ENCODE peak calls at places on chromosomes 6 and 20, in six cellular contexts. One of them, this sample, is unnamed.
A peak's percentile ranks its signal among the peaks of the same experiment; 100 is the strongest.

GRCh38 chr20:52783769-52784168 is 188.4 kb upstream of the TSHZ2 start:
- DNase-seq in psoas muscle: no peak
- DNase-seq in RWPE2: no peak
- DNase-seq in fibroblast of mammary gland: peak; percentile 33
- DNase-seq in AG09309: no peak
- DNase-seq in dorsolateral prefrontal cortex: no peak
- DNase-seq in this sample: no peak

GRCh38 chr6:3965071-3965718 is 113.7 kb downstream of the FAM217A start:
- DNase-seq in fibroblast of mammary gland: peak; percentile 25
- DNase-seq in dorsolateral prefrontal cortex: no peak
- DNase-seq in AG09309: no peak
- DNase-seq in psoas muscle: no peak
- DNase-seq in RWPE2: no peak
- DNase-seq in this sample: no peak

GRCh38 chr20:46857061-46857831 is 37.4 kb upstream of the EYA2 start:
- DNase-seq in RWPE2: no peak
- DNase-seq in fibroblast of mammary gland: no peak
- DNase-seq in AG09309: no peak
- DNase-seq in psoas muscle: no peak
- DNase-seq in dorsolateral prefrontal cortex: no peak
- DNase-seq in this sample: no peak

GRCh38 chr20:14888172-14888571 is 550.8 kb upstream of the FLRT3 start:
- DNase-seq in fibroblast of mammary gland: no peak
- DNase-seq in dorsolateral prefrontal cortex: peak; percentile 38
- DNase-seq in AG09309: no peak
- DNase-seq in psoas muscle: no peak
- DNase-seq in RWPE2: no peak
- DNase-seq in this sample: no peak

GRCh38 chr6:128899651-128900050 is 16.7 kb downstream of the LAMA2 start:
- DNase-seq in psoas muscle: no peak
- DNase-seq in dorsolateral prefrontal cortex: no peak
- DNase-seq in RWPE2: no peak
- DNase-seq in fibroblast of mammary gland: peak; percentile 27
- DNase-seq in AG09309: no peak
- DNase-seq in this sample: no peak

GRCh38 chr6:152170313-152170701 is 362.8 kb downstream of the ESR1 start:
- DNase-seq in dorsolateral prefrontal cortex: no peak
- DNase-seq in RWPE2: no peak
- DNase-seq in fibroblast of mammary gland: no peak
- DNase-seq in AG09309: no peak
- DNase-seq in psoas muscle: no peak
- DNase-seq in this sample: no peak

GRCh38 chr6:75600694-75601265 is 900 bp upstream of the SENP6 start:
- DNase-seq in fibroblast of mammary gland: peak; percentile 28
- DNase-seq in AG09309: no peak
- DNase-seq in psoas muscle: no peak
- DNase-seq in RWPE2: no peak
- DNase-seq in dorsolateral prefrontal cortex: no peak
- DNase-seq in this sample: no peak

GRCh38 chr6:35213824-35214756 is at the start of gene SCUBE3:
- DNase-seq in fibroblast of mammary gland: peak; percentile 16
- DNase-seq in dorsolateral prefrontal cortex: no peak
- DNase-seq in RWPE2: no peak
- DNase-seq in AG09309: no peak
- DNase-seq in psoas muscle: peak; percentile 27
- DNase-seq in this sample: peak; percentile 63

GRCh38 chr6:37489697-37490336 is 9.9 kb downstream of the CCDC167 start:
- DNase-seq in RWPE2: no peak
- DNase-seq in AG09309: no peak
- DNase-seq in dorsolateral prefrontal cortex: no peak
- DNase-seq in psoas muscle: no peak
- DNase-seq in fibroblast of mammary gland: peak; percentile 3
- DNase-seq in this sample: no peak

GRCh38 chr20:59331721-59332329 is 31.4 kb downstream of the EDN3 start:
- DNase-seq in dorsolateral prefrontal cortex: no peak
- DNase-seq in psoas muscle: no peak
- DNase-seq in fibroblast of mammary gland: no peak
- DNase-seq in RWPE2: peak; percentile 69
- DNase-seq in AG09309: no peak
- DNase-seq in this sample: no peak

GRCh38 chr6:127058027-127058426 is 60.4 kb upstream of the RSPO3 start:
- DNase-seq in AG09309: no peak
- DNase-seq in RWPE2: no peak
- DNase-seq in fibroblast of mammary gland: peak; percentile 64
- DNase-seq in psoas muscle: no peak
- DNase-seq in dorsolateral prefrontal cortex: no peak
- DNase-seq in this sample: no peak

GRCh38 chr20:32528291-32528891 is 56.7 kb downstream of the NOL4L start:
- DNase-seq in psoas muscle: no peak
- DNase-seq in RWPE2: no peak
- DNase-seq in AG09309: no peak
- DNase-seq in fibroblast of mammary gland: no peak
- DNase-seq in dorsolateral prefrontal cortex: peak; percentile 56
- DNase-seq in this sample: no peak

DNA sequence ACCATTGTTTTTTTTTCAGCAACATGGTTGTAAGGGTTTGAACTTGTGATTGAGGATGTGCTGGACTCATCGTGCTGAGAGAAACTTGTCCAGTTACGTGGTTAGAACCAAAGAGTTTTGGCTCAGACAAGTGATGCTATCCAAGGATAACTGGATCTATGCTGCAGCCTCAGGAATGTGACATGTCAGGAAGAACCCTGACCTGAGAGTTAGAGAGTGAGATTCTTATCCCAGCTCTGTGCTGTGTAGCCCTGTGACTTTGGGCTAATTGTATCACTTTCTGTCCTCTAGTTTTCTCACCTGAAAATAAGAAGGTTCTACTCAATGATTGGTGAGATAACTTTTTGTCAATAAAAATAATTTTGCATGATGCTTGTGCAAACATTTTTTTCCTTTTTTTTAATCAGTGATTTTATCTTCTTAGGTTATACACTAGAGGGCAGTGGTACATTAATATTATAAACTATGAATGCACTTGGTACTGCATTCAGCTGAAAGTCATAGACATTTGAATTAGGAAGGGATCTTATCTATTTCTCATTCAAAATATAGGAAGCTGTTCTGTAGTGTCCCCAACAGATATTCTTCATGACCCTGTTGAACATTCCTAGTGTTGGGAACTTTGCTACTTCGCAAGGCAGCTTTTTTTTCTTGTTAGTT is 141.1 kb downstream of the RNF144B start:
- DNase-seq in AG09309: no peak
- DNase-seq in fibroblast of mammary gland: peak; percentile 24
- DNase-seq in dorsolateral prefrontal cortex: no peak
- DNase-seq in psoas muscle: no peak
- DNase-seq in RWPE2: no peak
- DNase-seq in this sample: no peak
- TF ChIP-seq CTCF in AG09309: peak; percentile 14
- TF ChIP-seq CTCF in fibroblast of mammary gland: peak; percentile 27
- TF ChIP-seq CTCF in dorsolateral prefrontal cortex: peak; percentile 32
- TF ChIP-seq CTCF in psoas muscle: peak; percentile 32
- TF ChIP-seq CTCF in RWPE2: peak; percentile 54
- TF ChIP-seq CTCF in this sample: peak; percentile 69

GRCh38 chr6:130364224-130364780 is 1.5 kb upstream of the TMEM200A start:
- DNase-seq in AG09309: no peak
- DNase-seq in psoas muscle: no peak
- DNase-seq in RWPE2: no peak
- DNase-seq in fibroblast of mammary gland: no peak
- DNase-seq in dorsolateral prefrontal cortex: no peak
- DNase-seq in this sample: no peak

GRCh38 chr6:130365166-130366010 is 429 bp upstream of the TMEM200A start:
- DNase-seq in fibroblast of mammary gland: peak; percentile 63
- DNase-seq in psoas muscle: peak; percentile 53
- DNase-seq in RWPE2: peak; percentile 59
- DNase-seq in AG09309: no peak
- DNase-seq in dorsolateral prefrontal cortex: no peak
- DNase-seq in this sample: peak; percentile 83

GRCh38 chr6:130369821-130370220 is 4.0 kb downstream of the TMEM200A start:
- DNase-seq in dorsolateral prefrontal cortex: no peak
- DNase-seq in psoas muscle: no peak
- DNase-seq in RWPE2: no peak
- DNase-seq in fibroblast of mammary gland: no peak
- DNase-seq in AG09309: no peak
- DNase-seq in this sample: no peak

GRCh38 chr6:130367767-130368166 is 1.9 kb downstream of the TMEM200A start:
- DNase-seq in AG09309: no peak
- DNase-seq in dorsolateral prefrontal cortex: no peak
- DNase-seq in psoas muscle: no peak
- DNase-seq in RWPE2: no peak
- DNase-seq in fibroblast of mammary gland: no peak
- DNase-seq in this sample: no peak

DNA sequence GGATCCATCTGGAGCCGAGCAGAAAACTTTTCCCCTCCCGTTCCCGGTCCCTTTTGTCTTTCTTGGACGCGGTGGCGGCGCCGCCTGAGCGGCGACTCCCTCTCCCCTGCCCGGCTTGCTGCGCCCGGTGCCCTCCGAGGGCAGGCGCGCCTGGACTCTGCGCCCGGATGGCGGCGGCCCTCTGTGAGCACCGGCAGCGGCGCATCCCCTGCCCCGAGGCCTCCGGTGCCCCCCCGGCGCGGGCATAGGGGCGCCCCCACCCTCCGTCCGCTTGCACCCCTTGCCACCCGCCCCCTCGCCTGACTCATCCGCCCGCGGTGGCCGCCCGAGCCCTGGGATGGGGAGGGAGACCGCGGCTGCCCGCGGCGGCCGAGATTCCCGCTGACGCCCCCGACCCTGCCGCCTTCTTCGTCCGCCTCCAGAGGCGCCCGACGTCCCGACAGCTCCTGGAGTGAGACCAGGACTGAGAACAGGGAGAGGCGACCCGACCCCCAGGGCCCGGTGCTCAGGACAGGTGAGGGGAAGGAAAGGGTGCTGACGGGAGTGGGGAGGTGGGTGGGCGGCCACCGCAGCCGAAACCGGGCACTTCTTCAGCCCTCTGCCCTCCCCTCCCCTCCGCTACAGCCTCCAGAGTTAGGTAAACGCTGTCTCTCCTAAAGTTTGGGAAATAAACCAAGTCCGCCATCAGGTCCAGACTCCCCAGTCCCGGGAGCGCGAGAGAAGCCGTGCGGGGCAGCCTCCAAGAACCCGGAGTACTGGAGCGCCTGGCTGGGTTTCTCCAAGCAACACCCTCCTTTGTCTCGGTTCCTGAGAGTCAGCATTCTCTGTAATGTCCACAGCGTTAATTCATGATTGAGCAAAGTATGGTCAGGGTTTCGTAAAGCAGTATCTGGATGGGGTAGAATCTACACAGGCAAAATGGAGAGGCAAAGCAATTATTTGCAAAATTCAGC is at the start of gene TMEM200A:
- DNase-seq in RWPE2: peak; percentile 51
- DNase-seq in dorsolateral prefrontal cortex: no peak
- DNase-seq in psoas muscle: peak; percentile 33
- DNase-seq in fibroblast of mammary gland: peak; percentile 72
- DNase-seq in AG09309: no peak
- DNase-seq in this sample: peak; percentile 53
- TF ChIP-seq CTCF in RWPE2: no peak
- TF ChIP-seq CTCF in dorsolateral prefrontal cortex: no peak
- TF ChIP-seq CTCF in psoas muscle: no peak
- TF ChIP-seq CTCF in fibroblast of mammary gland: no peak
- TF ChIP-seq CTCF in AG09309: peak; percentile 20
- TF ChIP-seq CTCF in this sample: peak; percentile 37

GRCh38 chr6:105501945-105502344 is 99.1 kb upstream of the PREP start:
- DNase-seq in psoas muscle: no peak
- DNase-seq in AG09309: no peak
- DNase-seq in RWPE2: no peak
- DNase-seq in dorsolateral prefrontal cortex: peak; percentile 12
- DNase-seq in fibroblast of mammary gland: no peak
- DNase-seq in this sample: no peak

GRCh38 chr6:105503641-105504040 is 100.8 kb upstream of the PREP start:
- DNase-seq in psoas muscle: no peak
- DNase-seq in AG09309: no peak
- DNase-seq in dorsolateral prefrontal cortex: no peak
- DNase-seq in fibroblast of mammary gland: no peak
- DNase-seq in RWPE2: no peak
- DNase-seq in this sample: no peak

GRCh38 chr6:105499928-105500327 is 97.0 kb upstream of the PREP start:
- DNase-seq in RWPE2: no peak
- DNase-seq in fibroblast of mammary gland: peak; percentile 37
- DNase-seq in psoas muscle: no peak
- DNase-seq in AG09309: no peak
- DNase-seq in dorsolateral prefrontal cortex: no peak
- DNase-seq in this sample: no peak

GRCh38 chr6:105501246-105501645 is 98.4 kb upstream of the PREP start:
- DNase-seq in RWPE2: no peak
- DNase-seq in psoas muscle: no peak
- DNase-seq in fibroblast of mammary gland: no peak
- DNase-seq in dorsolateral prefrontal cortex: no peak
- DNase-seq in AG09309: no peak
- DNase-seq in this sample: no peak

GRCh38 chr6:105500693-105501092 is 97.8 kb upstream of the PREP start:
- DNase-seq in dorsolateral prefrontal cortex: no peak
- DNase-seq in AG09309: no peak
- DNase-seq in psoas muscle: no peak
- DNase-seq in fibroblast of mammary gland: no peak
- DNase-seq in RWPE2: no peak
- DNase-seq in this sample: no peak
- TF ChIP-seq CTCF in dorsolateral prefrontal cortex: no peak
- TF ChIP-seq CTCF in AG09309: peak; percentile 7
- TF ChIP-seq CTCF in psoas muscle: no peak
- TF ChIP-seq CTCF in fibroblast of mammary gland: no peak
- TF ChIP-seq CTCF in RWPE2: no peak
- TF ChIP-seq CTCF in this sample: no peak

GRCh38 chr20:51712501-51713212 is 55.5 kb downstream of the ATP9A start:
- DNase-seq in RWPE2: peak; percentile 83
- DNase-seq in psoas muscle: peak; percentile 23
- DNase-seq in dorsolateral prefrontal cortex: peak; percentile 75
- DNase-seq in fibroblast of mammary gland: peak; percentile 30
- DNase-seq in AG09309: no peak
- DNase-seq in this sample: no peak
- TF ChIP-seq CTCF in RWPE2: peak; percentile 82
- TF ChIP-seq CTCF in psoas muscle: no peak
- TF ChIP-seq CTCF in dorsolateral prefrontal cortex: peak; percentile 70
- TF ChIP-seq CTCF in fibroblast of mammary gland: peak; percentile 41
- TF ChIP-seq CTCF in AG09309: peak; percentile 41
- TF ChIP-seq CTCF in this sample: peak; percentile 57

GRCh38 chr6:109496036-109496761 is 13.2 kb upstream of the ZBTB24 start:
- DNase-seq in psoas muscle: no peak
- DNase-seq in dorsolateral prefrontal cortex: no peak
- DNase-seq in AG09309: no peak
- DNase-seq in RWPE2: no peak
- DNase-seq in fibroblast of mammary gland: no peak
- DNase-seq in this sample: no peak
- TF ChIP-seq CTCF in psoas muscle: no peak
- TF ChIP-seq CTCF in dorsolateral prefrontal cortex: no peak
- TF ChIP-seq CTCF in AG09309: no peak
- TF ChIP-seq CTCF in RWPE2: no peak
- TF ChIP-seq CTCF in fibroblast of mammary gland: no peak
- TF ChIP-seq CTCF in this sample: no peak

DNA sequence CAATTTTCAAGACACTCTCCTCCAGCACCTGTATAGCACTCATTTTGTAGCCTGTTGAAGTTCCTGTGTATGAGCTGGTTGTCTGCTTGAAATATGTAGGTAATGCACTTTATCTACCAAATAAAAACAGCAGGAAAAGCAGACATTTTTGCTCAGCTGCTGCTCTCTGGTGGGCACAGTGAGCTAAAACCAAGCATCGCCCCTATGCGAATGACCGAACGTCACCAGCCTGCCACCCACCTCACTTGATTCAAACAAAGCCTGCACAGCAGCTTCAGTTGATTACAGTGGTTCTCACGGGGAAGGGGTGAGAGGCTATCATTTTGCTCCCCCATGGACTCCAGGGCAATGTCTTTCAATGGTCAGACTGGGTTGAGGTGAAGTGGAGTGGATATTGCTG is 185.7 kb downstream of the SASH1 start:
- DNase-seq in AG09309: no peak
- DNase-seq in psoas muscle: no peak
- DNase-seq in RWPE2: no peak
- DNase-seq in dorsolateral prefrontal cortex: peak; percentile 14
- DNase-seq in fibroblast of mammary gland: no peak
- DNase-seq in this sample: no peak
- TF ChIP-seq CTCF in AG09309: peak; percentile 35
- TF ChIP-seq CTCF in psoas muscle: no peak
- TF ChIP-seq CTCF in RWPE2: peak; percentile 3
- TF ChIP-seq CTCF in dorsolateral prefrontal cortex: peak; percentile 69
- TF ChIP-seq CTCF in fibroblast of mammary gland: peak; percentile 26
- TF ChIP-seq CTCF in this sample: peak; percentile 18